ENCODE peak calls at places on chromosome 19, in six cellular contexts. N, L, B, H, F and D are unnamed samples.

GRCh38 chr19:29329460-29330134 is 116.6 kb upstream of the UQCRFS1 start:
- DNase-seq in N (peak), B (peak), H (no peak), L (peak), F (no peak), D (peak)

GRCh38 chr19:48558018-48558684 is 6.2 kb downstream of the SULT2B1 start:
- DNase-seq in H (no peak), B (peak), F (no peak), N (peak), L (peak), D (no peak)

GRCh38 chr19:1566392-1567115 is 1.6 kb downstream of the MEX3D start:
- DNase-seq in N (no peak), F (no peak), H (peak), L (peak), B (peak), D (no peak)

GRCh38 chr19:11208526-11209471 is 11.5 kb upstream of the KANK2 start:
- DNase-seq in B (no peak), N (no peak), F (no peak), H (no peak), L (no peak), D (no peak)

GRCh38 chr19:10961073-10961762 is 388 bp downstream of the SMARCA4 start:
- DNase-seq in L (no peak), N (peak), B (no peak), H (no peak), F (no peak), D (peak)

GRCh38 chr19:33302175-33302973 is at the start of gene CEBPA:
- DNase-seq in N (peak), L (peak), H (peak), B (peak), F (no peak), D (peak)

GRCh38 chr19:6126335-6126974 is 9.0 kb upstream of the ACSBG2 start:
- DNase-seq in B (peak), H (peak), L (peak), N (peak), F (peak), D (peak)

GRCh38 chr19:17351815-17352435 is 14.6 kb downstream of the GTPBP3 start:
- DNase-seq in F (no peak), B (no peak), H (no peak), N (no peak), L (no peak), D (no peak)

GRCh38 chr19:50203281-50204080 is at the start of gene MYH14:
- DNase-seq in L (peak), F (no peak), N (peak), B (peak), H (peak), D (no peak)

GRCh38 chr19:1057185-1057857 is 9.6 kb upstream of the ARHGAP45 start:
- DNase-seq in H (peak), F (no peak), L (peak), B (no peak), N (no peak), D (peak)

GRCh38 chr19:45200614-45201013 is 22.0 kb downstream of the BLOC1S3 start:
- DNase-seq in B (peak), H (peak), F (no peak), N (peak), L (peak), D (peak)

GRCh38 chr19:43739836-43740235 is 14.9 kb downstream of the SMG9 start:
- DNase-seq in B (no peak), H (no peak), L (peak), N (no peak), F (no peak), D (no peak)

GRCh38 chr19:10332158-10332964 is 968 bp downstream of the RAVER1 start:
- DNase-seq in L (no peak), F (no peak), B (peak), H (no peak), N (no peak), D (peak)

GRCh38 chr19:13978721-13979191 is 26.4 kb downstream of the DCAF15 start:
- DNase-seq in H (no peak), L (no peak), N (no peak), F (no peak), B (no peak), D (no peak)
- TF ChIP-seq POLR2A in H (no peak), L (no peak), N (no peak), F (no peak), B (no peak), D (no peak)

DNA sequence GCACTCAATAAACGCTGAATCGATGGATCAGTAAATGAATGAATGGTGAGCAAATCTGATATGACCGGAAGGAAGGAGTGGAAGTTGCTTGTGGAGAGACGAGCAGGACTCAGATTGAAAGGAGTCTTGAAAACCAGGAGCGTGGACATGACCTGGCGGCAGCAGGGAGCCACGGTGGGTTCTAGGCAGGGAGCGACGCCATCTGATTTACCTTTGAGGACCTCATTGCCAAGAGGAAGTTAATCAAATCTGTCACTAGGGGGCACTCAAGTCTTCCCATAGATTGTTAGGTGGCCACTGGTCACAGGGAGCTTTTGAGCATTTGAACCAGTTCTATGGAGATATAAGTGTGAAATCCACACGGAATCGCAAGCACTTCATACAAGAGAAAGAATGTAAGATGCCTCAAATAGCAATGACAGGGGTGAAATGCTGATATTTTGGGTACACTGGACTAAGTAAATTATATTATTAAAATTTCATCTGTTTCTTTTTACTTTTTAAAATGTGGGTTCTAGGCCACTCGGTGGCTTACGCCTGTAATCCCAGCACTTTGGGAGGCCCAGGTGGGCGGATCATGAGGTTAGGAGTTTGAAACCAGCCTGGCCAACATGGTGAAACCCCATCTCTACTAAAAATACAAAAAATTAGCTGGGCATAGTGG is 9.2 kb upstream of the FBN3 start:
- DNase-seq in N (peak), L (peak), B (peak), H (peak), F (peak), D (peak)
- TF ChIP-seq MYC in N (peak), L (no peak), B (no peak), H (no peak), F (no peak), D (no peak)

DNA sequence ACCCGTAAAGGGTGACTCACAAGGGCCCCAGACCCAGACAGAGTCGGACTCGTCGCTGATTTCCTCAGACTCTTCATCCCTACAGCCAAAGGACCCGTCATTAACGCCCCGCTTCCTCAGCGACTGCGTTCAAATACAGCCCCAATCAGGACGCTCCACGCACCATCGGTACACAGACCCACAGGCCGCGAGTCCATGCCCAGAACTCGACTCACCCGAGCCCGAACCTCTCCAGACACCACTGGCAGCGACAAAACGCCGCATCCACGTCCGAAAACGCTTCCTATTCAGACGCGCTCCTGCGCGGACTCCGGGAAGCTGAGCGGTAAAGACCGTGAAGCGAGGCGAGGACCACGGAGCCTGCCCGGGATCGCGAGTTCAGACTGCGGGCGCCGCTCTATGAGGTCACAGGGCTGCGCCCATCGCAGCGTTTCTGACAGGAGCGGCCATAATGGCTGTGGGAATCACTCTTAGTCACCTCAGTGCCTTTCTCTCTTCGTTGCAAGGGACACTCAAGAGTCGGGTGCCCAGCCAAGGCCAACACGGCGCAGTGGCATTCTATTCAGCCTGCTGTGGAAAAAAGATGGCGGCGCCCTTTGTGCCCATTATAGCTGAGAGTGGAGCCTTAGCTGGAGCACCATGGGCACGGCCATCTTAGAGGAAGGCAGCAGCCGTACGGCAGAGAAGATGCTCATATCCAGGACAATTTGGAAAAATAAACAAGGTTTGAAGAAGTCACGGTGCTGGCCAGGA is at the start of gene ZNF614:
- DNase-seq in L (peak), B (peak), F (peak), N (peak), H (peak), D (peak)
- TF ChIP-seq POLR2A in L (peak), B (peak), F (peak), N (peak), H (peak), D (peak)

GRCh38 chr19:39708594-39708993 is 4.3 kb downstream of the LGALS14 start:
- DNase-seq in L (no peak), B (no peak), N (no peak), H (no peak), F (no peak), D (no peak)
- TF ChIP-seq MYC in L (no peak), B (no peak), N (no peak), H (no peak), F (no peak), D (no peak)

DNA sequence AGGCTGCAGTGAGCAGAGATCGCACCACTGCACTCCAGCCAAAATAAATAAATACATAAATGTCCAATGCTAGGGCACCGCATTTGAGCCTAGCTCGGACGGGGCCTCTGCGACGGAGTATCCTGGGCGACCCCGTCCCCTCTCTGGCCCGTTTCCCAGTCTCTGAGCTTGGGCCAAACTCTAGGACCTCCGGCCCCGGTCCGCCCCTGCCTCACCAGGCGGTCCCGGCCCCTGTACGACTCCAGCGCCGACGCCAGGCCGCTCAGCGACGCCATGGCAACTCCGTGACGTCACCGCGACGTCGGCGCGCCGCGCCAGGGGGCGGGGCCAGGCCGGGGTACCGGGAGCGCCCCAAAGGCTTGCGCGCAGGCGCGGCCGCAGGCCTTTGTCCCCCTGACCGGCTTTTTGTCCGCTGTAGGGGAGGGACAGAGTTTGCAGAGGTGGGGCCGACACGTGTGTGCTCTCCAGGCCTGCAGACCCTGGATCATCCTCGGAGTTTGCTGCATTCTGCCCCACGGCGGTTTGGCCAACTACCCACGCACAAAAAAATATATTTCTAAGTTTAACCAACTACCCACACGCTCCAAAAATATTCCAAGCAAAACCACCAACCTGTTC is at the start of gene PEX11G:
- DNase-seq in F (peak), L (peak), B (no peak), N (peak), H (peak), D (peak)
- TF ChIP-seq POLR2A in F (peak), L (peak), B (no peak), N (peak), H (peak), D (no peak)

GRCh38 chr19:55115446-55116065 is 1.9 kb downstream of the PPP1R12C start:
- DNase-seq in H (peak), N (peak), L (no peak), F (no peak), B (no peak), D (no peak)

GRCh38 chr19:55112246-55112780 is 5.1 kb downstream of the PPP1R12C start:
- DNase-seq in H (no peak), N (no peak), F (no peak), B (no peak), L (no peak), D (no peak)

GRCh38 chr19:55114566-55115145 is 2.8 kb downstream of the PPP1R12C start:
- DNase-seq in L (no peak), B (no peak), H (no peak), F (no peak), N (no peak), D (no peak)

GRCh38 chr19:55112781-55113569 is 4.5 kb downstream of the PPP1R12C start:
- DNase-seq in N (peak), L (no peak), B (no peak), F (no peak), H (no peak), D (no peak)

DNA sequence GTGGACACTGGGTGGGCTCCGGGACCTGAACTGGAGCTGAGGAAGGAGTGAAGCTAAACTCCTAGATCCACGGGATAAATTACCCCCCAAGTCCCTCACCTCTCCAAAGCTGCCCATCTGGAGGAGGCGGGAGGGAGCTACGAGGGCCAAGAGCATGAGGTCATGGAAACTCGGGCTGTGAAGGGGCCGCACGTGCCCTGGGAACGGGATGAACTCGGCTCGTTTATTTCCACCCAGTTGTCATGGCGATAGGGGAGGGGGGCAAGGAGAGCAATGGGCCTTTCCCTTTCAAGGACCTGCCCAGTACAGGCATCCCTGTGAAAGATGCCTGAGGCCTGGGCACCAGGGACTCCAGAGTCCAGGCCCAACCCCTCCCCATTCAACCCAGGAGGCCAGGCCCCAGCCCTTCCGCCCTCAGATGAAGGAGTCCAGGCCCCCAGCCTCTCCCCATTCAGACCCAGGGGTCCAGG is 3.8 kb downstream of the PPP1R12C start:
- DNase-seq in B (peak), L (peak), F (no peak), H (peak), N (peak), D (no peak)
- TF ChIP-seq MYC in B (no peak), L (no peak), F (no peak), H (no peak), N (peak), D (no peak)